ENCODE peak calls at places on chromosomes 2 and 18, in six cellular contexts. H is SK-N-SH, J is kidney epithelial cell, D is OCI-LY7, O is neural crest cell, U is nephron progenitor cell. G is an unnamed sample.
A peak's percentile ranks its signal among the peaks of the same experiment; 100 is the strongest.

GRCh38 chr18:34386803-34387202 is 162.1 kb upstream of the NOL4 start:
- DNase-seq in H (no peak), J (no peak), D (no peak), O (no peak), U (no peak), G (no peak)

GRCh38 chr2:42756956-42757513 is 6.9 kb downstream of the OXER1 start:
- DNase-seq in H (no peak), J (no peak), D (no peak), O (no peak), U (no peak), G (no peak)

GRCh38 chr2:118983133-118983532 is 41.1 kb downstream of the MARCO start:
- DNase-seq in H (no peak), J (no peak), D (no peak), O (no peak), U (no peak), G (no peak)

GRCh38 chr18:2143666-2144065 is 427.6 kb downstream of the METTL4 start:
- DNase-seq in H (no peak), J (no peak), D (no peak), O (no peak), U (no peak), G (no peak)

GRCh38 chr2:142642654-142643053 is 234.8 kb upstream of the KYNU start:
- DNase-seq in H (no peak), J (no peak), D (no peak), O (no peak), U (no peak), G (no peak)

GRCh38 chr18:51867767-51868166 is 472.2 kb upstream of the DCC start:
- DNase-seq in H (no peak), J (no peak), D (peak; percentile 4), O (peak; percentile 25), U (peak; percentile 55), G (no peak)

GRCh38 chr2:136118819-136119716 is 1.1 kb upstream of the CXCR4 start:
- DNase-seq in H (peak; percentile 85), J (no peak), D (peak; percentile 90), O (peak; percentile 51), U (peak; percentile 81), G (peak; percentile 62)

GRCh38 chr18:32956591-32957310 is 183.9 kb upstream of the KLHL14 start:
- DNase-seq in H (peak; percentile 7), J (no peak), D (peak; percentile 10), O (no peak), U (no peak), G (no peak)

GRCh38 chr2:64650722-64651338 is 2.9 kb downstream of the SERTAD2 start:
- DNase-seq in H (no peak), J (no peak), D (no peak), O (no peak), U (no peak), G (no peak)

GRCh38 chr2:3078684-3079083 is 298.9 kb downstream of the EIPR1 start:
- DNase-seq in H (no peak), J (no peak), D (no peak), O (no peak), U (no peak), G (no peak)

GRCh38 chr18:23740105-23740830 is 51.0 kb downstream of the LAMA3 start:
- DNase-seq in H (no peak), J (no peak), D (no peak), O (no peak), U (no peak), G (no peak)

GRCh38 chr2:180478883-180479282 is 471.8 kb upstream of the CWC22 start:
- DNase-seq in H (no peak), J (no peak), D (no peak), O (no peak), U (no peak), G (no peak)

GRCh38 chr2:134407154-134407890 is 153.4 kb downstream of the MGAT5 start:
- DNase-seq in H (no peak), J (no peak), D (no peak), O (no peak), U (no peak), G (no peak)

GRCh38 chr2:163812926-163813520 is 77.2 kb upstream of the FIGN start:
- DNase-seq in H (no peak), J (no peak), D (no peak), O (no peak), U (no peak), G (no peak)

GRCh38 chr2:104977958-104978357 is 59.9 kb upstream of the MRPS9 start:
- DNase-seq in H (no peak), J (no peak), D (no peak), O (no peak), U (no peak), G (no peak)

GRCh38 chr2:45578056-45578843 is 32.8 kb downstream of the SRBD1 start:
- DNase-seq in H (peak; percentile 52), J (no peak), D (peak; percentile 43), O (no peak), U (peak; percentile 11), G (peak; percentile 34)

GRCh38 chr2:240928476-240929363 is 22.6 kb downstream of the CROCC2 start:
- DNase-seq in H (peak; percentile 12), J (no peak), D (no peak), O (no peak), U (no peak), G (peak; percentile 4)

GRCh38 chr2:39513641-39514094 is 76.6 kb upstream of the MAP4K3 start:
- DNase-seq in H (peak; percentile 57), J (peak; percentile 92), D (peak; percentile 56), O (no peak), U (peak; percentile 16), G (peak; percentile 47)

GRCh38 chr2:216620806-216621205 is 12.4 kb upstream of the IGFBP2 start:
- DNase-seq in H (no peak), J (no peak), D (no peak), O (peak; percentile 18), U (no peak), G (no peak)

GRCh38 chr2:113273031-113273551 is 5.6 kb downstream of the PAX8 start:
- DNase-seq in H (peak; percentile 38), J (peak; percentile 35), D (peak; percentile 35), O (peak; percentile 23), U (peak; percentile 52), G (peak; percentile 57)

GRCh38 chr2:128145651-128146050 is 54.7 kb downstream of the UGGT1 start:
- DNase-seq in H (no peak), J (no peak), D (no peak), O (no peak), U (no peak), G (no peak)

GRCh38 chr18:79485788-79486355 is 90.1 kb downstream of the NFATC1 start:
- DNase-seq in H (no peak), J (peak; percentile 53), D (no peak), O (no peak), U (no peak), G (no peak)

GRCh38 chr2:176085861-176086771 is 2.4 kb upstream of the EVX2 start:
- DNase-seq in H (peak; percentile 78), J (no peak), D (no peak), O (no peak), U (peak; percentile 67), G (peak; percentile 70)

GRCh38 chr2:240323601-240324291 is 111.7 kb upstream of the GPC1 start:
- DNase-seq in H (peak; percentile 19), J (no peak), D (no peak), O (no peak), U (no peak), G (no peak)

GRCh38 chr2:23171108-23171507 is 213.9 kb upstream of the KLHL29 start:
- DNase-seq in H (no peak), J (no peak), D (no peak), O (no peak), U (no peak), G (no peak)

GRCh38 chr2:126059379-126059778 is 596.6 kb upstream of the GYPC start:
- DNase-seq in H (no peak), J (no peak), D (no peak), O (peak; percentile 3), U (peak; percentile 2), G (no peak)

GRCh38 chr2:214057986-214058385 is 352.9 kb upstream of the VWC2L start:
- DNase-seq in H (no peak), J (no peak), D (no peak), O (no peak), U (no peak), G (no peak)
- TF ChIP-seq CTCF in H (no peak), J (peak; percentile 25), D (no peak), O (no peak), U (no peak), G (no peak)

GRCh38 chr2:37415128-37415817 is 70.8 kb downstream of the QPCT start:
- DNase-seq in H (peak; percentile 49), J (no peak), D (no peak), O (no peak), U (no peak), G (no peak)
- TF ChIP-seq CTCF in H (peak; percentile 57), J (peak; percentile 15), D (no peak), O (no peak), U (no peak), G (no peak)

GRCh38 chr18:42404151-42404550 is 449.1 kb downstream of the PIK3C3 start:
- DNase-seq in H (no peak), J (no peak), D (no peak), O (no peak), U (no peak), G (no peak)

GRCh38 chr18:42401131-42401673 is 446.2 kb downstream of the PIK3C3 start:
- DNase-seq in H (no peak), J (no peak), D (no peak), O (no peak), U (no peak), G (no peak)
- TF ChIP-seq CTCF in H (no peak), J (no peak), D (no peak), O (peak; percentile 29), U (no peak), G (no peak)

DNA sequence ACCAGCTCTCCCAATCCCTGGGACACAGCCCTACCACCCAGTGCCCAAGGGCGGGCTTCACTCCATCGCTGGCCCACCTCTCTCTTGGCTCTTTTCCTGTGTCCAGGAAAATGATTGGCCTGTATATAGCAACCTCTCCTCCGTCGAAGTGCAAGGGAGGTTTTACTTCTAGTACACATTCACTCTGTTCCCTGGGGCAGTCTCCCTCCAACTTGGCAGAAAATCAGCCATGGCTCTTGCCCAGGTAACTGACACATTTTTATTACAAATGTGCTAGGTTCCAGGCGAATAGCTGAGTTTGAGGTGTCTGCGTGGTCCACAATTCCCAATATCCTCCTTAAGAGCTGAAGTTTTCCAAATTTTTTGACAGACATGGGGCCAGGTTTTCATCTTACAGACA is 242.6 kb upstream of the COPS8 start:
- DNase-seq in H (no peak), J (no peak), D (no peak), O (no peak), U (no peak), G (no peak)
- TF ChIP-seq CTCF in H (no peak), J (no peak), D (no peak), O (no peak), U (no peak), G (no peak)

GRCh38 chr18:11309172-11309571 is 159.8 kb upstream of the PIEZO2 start:
- DNase-seq in H (no peak), J (no peak), D (peak; percentile 45), O (no peak), U (no peak), G (no peak)
- TF ChIP-seq CTCF in H (peak; percentile 38), J (no peak), D (peak; percentile 59), O (peak; percentile 25), U (no peak), G (no peak)